ENCODE peak calls at places on chromosomes 13 and 19, in five cellular contexts. I is fibroblast of mammary gland; B is Daoy; A is activated CD4-positive, CD25-positive, alpha-beta regulatory T cell treated with anti-CD3 and anti-CD28 coated beads, Interleukin-2, amount 50 U/mL, for 16 hours; P is neural crest cell. N is an unnamed sample.

GRCh38 chr19:33290082-33290815 is 12.1 kb downstream of the CEBPA start:
- DNase-seq in I (no peak), B (no peak), A (no peak), P (no peak), N (no peak)

GRCh38 chr13:51804295-51805172 is 571 bp upstream of the DHRS12 start:
- DNase-seq in I (no peak), B (no peak), A (no peak), P (no peak), N (no peak)

GRCh38 chr19:15936173-15936572 is 1.8 kb upstream of the CYP4F11 start:
- DNase-seq in I (no peak), B (no peak), A (no peak), P (no peak), N (no peak)

GRCh38 chr13:33265133-33265532 is 20.4 kb downstream of the STARD13 start:
- DNase-seq in I (no peak), B (no peak), A (no peak), P (no peak), N (no peak)

GRCh38 chr13:27113436-27113835 is 58.2 kb downstream of the USP12 start:
- DNase-seq in I (no peak), B (no peak), A (no peak), P (no peak), N (no peak)

GRCh38 chr19:32373614-32374295 is 28.3 kb downstream of the ZNF507 start:
- DNase-seq in I (peak; percentile 99), B (peak; percentile 97), A (no peak), P (no peak), N (peak; percentile 100)

GRCh38 chr13:23688336-23688735 is 118.1 kb downstream of the TNFRSF19 start:
- DNase-seq in I (no peak), B (no peak), A (no peak), P (no peak), N (no peak)

GRCh38 chr19:17306285-17306714 is 628 bp downstream of the MRPL34 start:
- DNase-seq in I (no peak), B (no peak), A (no peak), P (no peak), N (no peak)

GRCh38 chr13:50400930-50401553 is 385.8 kb downstream of the KCNRG start:
- DNase-seq in I (peak; percentile 94), B (peak; percentile 74), A (no peak), P (no peak), N (peak; percentile 92)

GRCh38 chr19:932647-933552 is 7.1 kb downstream of the ARID3A start:
- DNase-seq in I (peak; percentile 93), B (peak; percentile 86), A (no peak), P (peak; percentile 56), N (peak; percentile 91)

GRCh38 chr13:30804474-30804873 is 69.1 kb downstream of the ALOX5AP start:
- DNase-seq in I (no peak), B (no peak), A (no peak), P (no peak), N (no peak)

GRCh38 chr19:18861917-18862316 is 30.2 kb downstream of the UPF1 start:
- DNase-seq in I (no peak), B (no peak), A (no peak), P (no peak), N (no peak)

GRCh38 chr13:98458431-98458830 is 118.5 kb downstream of the STK24 start:
- DNase-seq in I (no peak), B (no peak), A (no peak), P (no peak), N (no peak)

GRCh38 chr13:21583496-21583895 is 20.5 kb downstream of the MICU2 start:
- DNase-seq in I (no peak), B (no peak), A (no peak), P (no peak), N (peak; percentile 42)

GRCh38 chr13:110798595-110798994 is 85.1 kb downstream of the ING1 start:
- DNase-seq in I (no peak), B (no peak), A (no peak), P (no peak), N (no peak)

GRCh38 chr19:55418185-55418584 is 10.6 kb upstream of the UBE2S start:
- DNase-seq in I (peak; percentile 85), B (peak; percentile 78), A (peak; percentile 21), P (peak; percentile 70), N (peak; percentile 79)

GRCh38 chr19:32702010-32702409 is 10.4 kb downstream of the NUDT19 start:
- DNase-seq in I (no peak), B (no peak), A (no peak), P (no peak), N (peak; percentile 58)

GRCh38 chr13:87089391-87089790 is 581.8 kb upstream of the SLITRK5 start:
- DNase-seq in I (peak; percentile 78), B (peak; percentile 45), A (no peak), P (no peak), N (peak; percentile 97)

GRCh38 chr13:21670006-21670882 is 629 bp upstream of the FGF9 start:
- DNase-seq in I (peak; percentile 25), B (peak; percentile 76), A (no peak), P (peak; percentile 67), N (peak; percentile 31)

GRCh38 chr13:107730835-107731234 is 484.5 kb downstream of the LIG4 start:
- DNase-seq in I (no peak), B (no peak), A (no peak), P (no peak), N (peak; percentile 52)

GRCh38 chr19:40588110-40588854 is 11.6 kb downstream of the SHKBP1 start:
- DNase-seq in I (peak; percentile 50), B (peak; percentile 81), A (no peak), P (no peak), N (peak; percentile 57)

GRCh38 chr19:55227241-55228014 is 1.1 kb downstream of the TMEM86B start:
- DNase-seq in I (no peak), B (no peak), A (no peak), P (no peak), N (no peak)

GRCh38 chr13:107585466-107585865 is 629.9 kb downstream of the LIG4 start:
- DNase-seq in I (no peak), B (peak; percentile 23), A (no peak), P (no peak), N (peak; percentile 36)

GRCh38 chr13:40187836-40188591 is 478.4 kb downstream of the FOXO1 start:
- DNase-seq in I (no peak), B (no peak), A (peak; percentile 41), P (no peak), N (no peak)

GRCh38 chr13:113468461-113469147 is 15.3 kb upstream of the ADPRHL1 start:
- DNase-seq in I (no peak), B (no peak), A (no peak), P (peak; percentile 30), N (no peak)

GRCh38 chr13:106418556-106418955 is 116.9 kb downstream of the EFNB2 start:
- DNase-seq in I (peak; percentile 97), B (peak; percentile 18), A (no peak), P (no peak), N (peak; percentile 18)

GRCh38 chr19:49869009-49869483 is 1.7 kb upstream of the PNKP start:
- DNase-seq in I (no peak), B (no peak), A (no peak), P (no peak), N (no peak)

GRCh38 chr19:51168571-51169282 is 26.6 kb downstream of the SIGLEC7 start:
- DNase-seq in I (peak; percentile 1), B (no peak), A (no peak), P (no peak), N (peak; percentile 1)

GRCh38 chr19:5053661-5054060 is 84.7 kb downstream of the KDM4B start:
- DNase-seq in I (no peak), B (no peak), A (no peak), P (no peak), N (no peak)

GRCh38 chr13:112783946-112784500 is 94.2 kb downstream of the ATP11A start:
- DNase-seq in I (no peak), B (no peak), A (no peak), P (no peak), N (no peak)

GRCh38 chr13:101144808-101145419 is 271.4 kb downstream of the NALCN start:
- DNase-seq in I (peak; percentile 72), B (peak; percentile 38), A (no peak), P (no peak), N (peak; percentile 60)

GRCh38 chr13:44015808-44016207 is 136.1 kb downstream of the LACC1 start:
- DNase-seq in I (no peak), B (no peak), A (no peak), P (no peak), N (peak; percentile 88)

GRCh38 chr19:46372901-46373572 is 26.1 kb downstream of the PPP5C start:
- DNase-seq in I (peak; percentile 62), B (peak; percentile 54), A (no peak), P (no peak), N (peak; percentile 83)

GRCh38 chr19:29624489-29625210 is 18.6 kb downstream of the POP4 start:
- DNase-seq in I (peak; percentile 11), B (peak; percentile 40), A (no peak), P (no peak), N (no peak)

GRCh38 chr19:18696023-18696422 is 12.5 kb downstream of the CRTC1 start:
- DNase-seq in I (no peak), B (no peak), A (no peak), P (no peak), N (no peak)

GRCh38 chr19:512548-513365 is 5.5 kb downstream of the TPGS1 start:
- DNase-seq in I (no peak), B (no peak), A (no peak), P (no peak), N (no peak)